ENCODE peak calls at places on chromosomes 11 and 22, in nine cellular contexts. One of them, this sample, is unnamed.

GRCh38 chr22:37283393-37283937 is 1.2 kb downstream of the CYTH4 start:
- DNase-seq in HCT116: no peak
- DNase-seq in A549: no peak
- DNase-seq in CD8-positive, alpha-beta memory T cell: peak; percentile 66
- DNase-seq in mucosa of descending colon: peak; percentile 51
- DNase-seq in ovary: no peak
- DNase-seq in breast epithelium: no peak
- DNase-seq in upper lobe of right lung: no peak
- DNase-seq in uterus: no peak
- DNase-seq in this sample: peak; percentile 59

GRCh38 chr11:45661417-45662055 is 3.9 kb downstream of the CHST1 start:
- DNase-seq in HCT116: no peak
- DNase-seq in A549: no peak
- DNase-seq in CD8-positive, alpha-beta memory T cell: no peak
- DNase-seq in mucosa of descending colon: no peak
- DNase-seq in ovary: no peak
- DNase-seq in breast epithelium: no peak
- DNase-seq in upper lobe of right lung: no peak
- DNase-seq in uterus: no peak
- DNase-seq in this sample: no peak

GRCh38 chr11:31649129-31649528 is 139.6 kb downstream of the ELP4 start:
- DNase-seq in HCT116: no peak
- DNase-seq in A549: no peak
- DNase-seq in CD8-positive, alpha-beta memory T cell: no peak
- DNase-seq in mucosa of descending colon: no peak
- DNase-seq in ovary: no peak
- DNase-seq in breast epithelium: no peak
- DNase-seq in upper lobe of right lung: no peak
- DNase-seq in uterus: no peak
- DNase-seq in this sample: no peak

GRCh38 chr22:19037282-19038163 is 84.7 kb downstream of the DGCR2 start:
- DNase-seq in HCT116: no peak
- DNase-seq in A549: no peak
- DNase-seq in CD8-positive, alpha-beta memory T cell: no peak
- DNase-seq in mucosa of descending colon: no peak
- DNase-seq in ovary: no peak
- DNase-seq in breast epithelium: no peak
- DNase-seq in upper lobe of right lung: peak; percentile 61
- DNase-seq in uterus: no peak
- DNase-seq in this sample: no peak

GRCh38 chr11:119700030-119700429 is 29.0 kb downstream of the NECTIN1 start:
- DNase-seq in HCT116: no peak
- DNase-seq in A549: no peak
- DNase-seq in CD8-positive, alpha-beta memory T cell: no peak
- DNase-seq in mucosa of descending colon: peak; percentile 36
- DNase-seq in ovary: no peak
- DNase-seq in breast epithelium: no peak
- DNase-seq in upper lobe of right lung: no peak
- DNase-seq in uterus: no peak
- DNase-seq in this sample: no peak

GRCh38 chr22:37442537-37442936 is 15.3 kb upstream of the ELFN2 start:
- DNase-seq in HCT116: peak; percentile 67
- DNase-seq in A549: no peak
- DNase-seq in CD8-positive, alpha-beta memory T cell: no peak
- DNase-seq in mucosa of descending colon: no peak
- DNase-seq in ovary: no peak
- DNase-seq in breast epithelium: no peak
- DNase-seq in upper lobe of right lung: no peak
- DNase-seq in uterus: no peak
- DNase-seq in this sample: no peak

GRCh38 chr11:12826441-12826840 is 152.2 kb downstream of the TEAD1 start:
- DNase-seq in HCT116: no peak
- DNase-seq in A549: no peak
- DNase-seq in CD8-positive, alpha-beta memory T cell: no peak
- DNase-seq in mucosa of descending colon: no peak
- DNase-seq in ovary: no peak
- DNase-seq in breast epithelium: no peak
- DNase-seq in upper lobe of right lung: no peak
- DNase-seq in uterus: no peak
- DNase-seq in this sample: no peak

GRCh38 chr22:42471441-42471840 is 39.2 kb upstream of the NFAM1 start:
- DNase-seq in HCT116: no peak
- DNase-seq in A549: no peak
- DNase-seq in CD8-positive, alpha-beta memory T cell: no peak
- DNase-seq in mucosa of descending colon: no peak
- DNase-seq in ovary: no peak
- DNase-seq in breast epithelium: no peak
- DNase-seq in upper lobe of right lung: no peak
- DNase-seq in uterus: no peak
- DNase-seq in this sample: no peak

GRCh38 chr11:12187399-12187798 is 77.0 kb downstream of the MICAL2 start:
- DNase-seq in HCT116: no peak
- DNase-seq in A549: no peak
- DNase-seq in CD8-positive, alpha-beta memory T cell: no peak
- DNase-seq in mucosa of descending colon: no peak
- DNase-seq in ovary: no peak
- DNase-seq in breast epithelium: no peak
- DNase-seq in upper lobe of right lung: no peak
- DNase-seq in uterus: no peak
- DNase-seq in this sample: no peak

GRCh38 chr11:86873573-86874083 is 73.3 kb downstream of the PRSS23 start:
- DNase-seq in HCT116: no peak
- DNase-seq in A549: no peak
- DNase-seq in CD8-positive, alpha-beta memory T cell: no peak
- DNase-seq in mucosa of descending colon: no peak
- DNase-seq in ovary: no peak
- DNase-seq in breast epithelium: no peak
- DNase-seq in upper lobe of right lung: no peak
- DNase-seq in uterus: no peak
- DNase-seq in this sample: no peak

GRCh38 chr11:2589538-2589934 is 110.3 kb downstream of the KCNQ1OT1 start:
- DNase-seq in HCT116: no peak
- DNase-seq in A549: no peak
- DNase-seq in CD8-positive, alpha-beta memory T cell: no peak
- DNase-seq in mucosa of descending colon: no peak
- DNase-seq in ovary: no peak
- DNase-seq in breast epithelium: peak; percentile 12
- DNase-seq in upper lobe of right lung: peak; percentile 45
- DNase-seq in uterus: no peak
- DNase-seq in this sample: no peak

GRCh38 chr11:5689551-5689983 is at the start of gene TRIM22:
- DNase-seq in HCT116: no peak
- DNase-seq in A549: no peak
- DNase-seq in CD8-positive, alpha-beta memory T cell: peak; percentile 27
- DNase-seq in mucosa of descending colon: peak; percentile 58
- DNase-seq in ovary: peak; percentile 44
- DNase-seq in breast epithelium: peak; percentile 51
- DNase-seq in upper lobe of right lung: peak; percentile 69
- DNase-seq in uterus: peak; percentile 37
- DNase-seq in this sample: no peak

GRCh38 chr11:128481135-128481534 is 106.2 kb downstream of the ETS1 start:
- DNase-seq in HCT116: no peak
- DNase-seq in A549: no peak
- DNase-seq in CD8-positive, alpha-beta memory T cell: no peak
- DNase-seq in mucosa of descending colon: no peak
- DNase-seq in ovary: no peak
- DNase-seq in breast epithelium: no peak
- DNase-seq in upper lobe of right lung: no peak
- DNase-seq in uterus: no peak
- DNase-seq in this sample: no peak

DNA sequence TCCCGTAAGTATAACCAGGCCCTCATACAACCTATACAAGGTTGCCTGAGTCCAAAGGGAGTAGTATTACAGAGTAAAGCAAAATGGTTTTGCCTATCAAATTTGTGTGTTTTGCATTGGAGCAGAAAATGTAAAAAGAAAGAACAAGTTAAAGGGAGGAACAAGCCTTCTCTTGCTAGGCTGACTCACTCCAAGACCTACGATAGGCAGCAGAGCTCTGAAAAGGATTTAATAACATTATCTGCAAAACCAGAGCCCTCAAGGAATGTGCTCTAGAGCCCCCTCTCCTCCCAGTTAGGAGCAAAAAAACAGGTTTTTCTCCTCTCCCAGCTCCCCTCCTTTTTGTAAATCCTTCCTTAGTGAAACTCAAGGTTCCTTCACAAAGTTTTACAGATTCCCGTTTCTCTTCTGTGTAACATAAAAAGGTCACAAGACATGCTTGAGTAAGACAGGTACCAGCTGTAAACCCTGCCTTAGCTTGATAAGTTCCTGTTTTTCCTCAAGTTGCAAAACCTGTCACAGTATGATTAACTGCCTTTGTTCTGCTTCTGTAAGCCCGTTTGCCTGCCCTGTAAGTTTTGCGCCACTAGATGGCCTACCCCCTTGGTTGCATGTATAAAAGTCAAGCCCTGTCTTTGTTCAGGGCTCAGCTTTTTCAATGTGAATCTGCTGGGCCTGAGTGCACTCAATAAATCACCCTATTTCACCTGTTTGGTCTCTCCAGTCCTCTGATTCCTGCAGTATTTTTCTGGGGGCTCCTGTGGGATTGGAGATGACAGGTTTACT is 498.2 kb downstream of the KCNA4 start:
- DNase-seq in HCT116: no peak
- DNase-seq in A549: no peak
- DNase-seq in CD8-positive, alpha-beta memory T cell: no peak
- DNase-seq in mucosa of descending colon: no peak
- DNase-seq in ovary: no peak
- DNase-seq in breast epithelium: no peak
- DNase-seq in upper lobe of right lung: no peak
- DNase-seq in uterus: no peak
- DNase-seq in this sample: no peak
- H3K9me3 ChIP-seq in HCT116: no peaks in the 10 kb centered on the region
- H3K9me3 ChIP-seq in A549: peaks cover 3% of the 10 kb centered on the region
- H3K9me3 ChIP-seq in CD8-positive, alpha-beta memory T cell: peaks cover 3% of the 10 kb centered on the region
- H3K9me3 ChIP-seq in mucosa of descending colon: peaks cover 53% of the 10 kb centered on the region
- H3K9me3 ChIP-seq in ovary: no peaks in the 10 kb centered on the region
- H3K9me3 ChIP-seq in breast epithelium: peaks cover 11% of the 10 kb centered on the region
- H3K9me3 ChIP-seq in upper lobe of right lung: no peaks in the 10 kb centered on the region
- H3K9me3 ChIP-seq in uterus: no peaks in the 10 kb centered on the region
- H3K9me3 ChIP-seq in this sample: no peaks in the 10 kb centered on the region

DNA sequence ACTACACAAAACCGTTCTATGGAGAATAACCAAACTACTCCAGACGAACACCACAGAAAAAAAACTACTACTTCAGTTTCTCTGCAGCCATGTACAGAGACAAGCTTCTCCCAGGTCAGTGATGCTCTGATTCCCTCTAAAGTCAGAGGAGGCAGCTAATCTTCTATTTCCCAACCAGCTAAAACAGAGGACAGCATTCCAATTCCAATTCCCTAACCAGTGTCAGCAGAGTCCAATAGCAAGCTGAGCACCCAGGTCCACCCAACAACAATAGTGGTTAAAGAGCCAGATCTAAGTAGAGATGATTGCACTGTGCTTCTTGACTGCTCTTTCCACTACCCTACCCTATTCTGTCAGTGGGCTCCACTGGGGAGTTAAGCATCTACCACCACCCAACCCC is 6.7 kb downstream of the XKR3 start:
- DNase-seq in HCT116: no peak
- DNase-seq in A549: no peak
- DNase-seq in CD8-positive, alpha-beta memory T cell: no peak
- DNase-seq in mucosa of descending colon: no peak
- DNase-seq in ovary: no peak
- DNase-seq in breast epithelium: no peak
- DNase-seq in upper lobe of right lung: no peak
- DNase-seq in uterus: no peak
- DNase-seq in this sample: no peak
- H3K9me3 ChIP-seq in HCT116: peaks cover 6% of the 10 kb centered on the region
- H3K9me3 ChIP-seq in A549: no peaks in the 10 kb centered on the region
- H3K9me3 ChIP-seq in CD8-positive, alpha-beta memory T cell: no peaks in the 10 kb centered on the region
- H3K9me3 ChIP-seq in mucosa of descending colon: peaks cover 50% of the 10 kb centered on the region
- H3K9me3 ChIP-seq in ovary: no peaks in the 10 kb centered on the region
- H3K9me3 ChIP-seq in breast epithelium: no peaks in the 10 kb centered on the region
- H3K9me3 ChIP-seq in upper lobe of right lung: peaks cover 5% of the 10 kb centered on the region
- H3K9me3 ChIP-seq in uterus: no peaks in the 10 kb centered on the region
- H3K9me3 ChIP-seq in this sample: no peaks in the 10 kb centered on the region

GRCh38 chr11:114623720-114624119 is 28.1 kb upstream of the NXPE4 start:
- DNase-seq in HCT116: no peak
- DNase-seq in A549: no peak
- DNase-seq in CD8-positive, alpha-beta memory T cell: no peak
- DNase-seq in mucosa of descending colon: no peak
- DNase-seq in ovary: no peak
- DNase-seq in breast epithelium: no peak
- DNase-seq in upper lobe of right lung: no peak
- DNase-seq in uterus: no peak
- DNase-seq in this sample: no peak

GRCh38 chr11:114624455-114625207 is 29.0 kb upstream of the NXPE4 start:
- DNase-seq in HCT116: no peak
- DNase-seq in A549: no peak
- DNase-seq in CD8-positive, alpha-beta memory T cell: no peak
- DNase-seq in mucosa of descending colon: no peak
- DNase-seq in ovary: no peak
- DNase-seq in breast epithelium: no peak
- DNase-seq in upper lobe of right lung: no peak
- DNase-seq in uterus: no peak
- DNase-seq in this sample: no peak

GRCh38 chr11:114621072-114621471 is 25.5 kb upstream of the NXPE4 start:
- DNase-seq in HCT116: no peak
- DNase-seq in A549: no peak
- DNase-seq in CD8-positive, alpha-beta memory T cell: no peak
- DNase-seq in mucosa of descending colon: no peak
- DNase-seq in ovary: no peak
- DNase-seq in breast epithelium: no peak
- DNase-seq in upper lobe of right lung: no peak
- DNase-seq in uterus: no peak
- DNase-seq in this sample: no peak

GRCh38 chr11:114622858-114623257 is 27.3 kb upstream of the NXPE4 start:
- DNase-seq in HCT116: no peak
- DNase-seq in A549: no peak
- DNase-seq in CD8-positive, alpha-beta memory T cell: no peak
- DNase-seq in mucosa of descending colon: no peak
- DNase-seq in ovary: no peak
- DNase-seq in breast epithelium: no peak
- DNase-seq in upper lobe of right lung: no peak
- DNase-seq in uterus: no peak
- DNase-seq in this sample: no peak

GRCh38 chr11:114621950-114622809 is 26.6 kb upstream of the NXPE4 start:
- DNase-seq in HCT116: no peak
- DNase-seq in A549: no peak
- DNase-seq in CD8-positive, alpha-beta memory T cell: no peak
- DNase-seq in mucosa of descending colon: no peak
- DNase-seq in ovary: no peak
- DNase-seq in breast epithelium: no peak
- DNase-seq in upper lobe of right lung: no peak
- DNase-seq in uterus: no peak
- DNase-seq in this sample: no peak
- H3K9me3 ChIP-seq in HCT116: peaks cover 8% of the 10 kb centered on the region
- H3K9me3 ChIP-seq in A549: no peaks in the 10 kb centered on the region
- H3K9me3 ChIP-seq in CD8-positive, alpha-beta memory T cell: no peaks in the 10 kb centered on the region
- H3K9me3 ChIP-seq in mucosa of descending colon: peaks cover 24% of the 10 kb centered on the region
- H3K9me3 ChIP-seq in ovary: peaks cover 3% of the 10 kb centered on the region
- H3K9me3 ChIP-seq in breast epithelium: no peaks in the 10 kb centered on the region
- H3K9me3 ChIP-seq in upper lobe of right lung: no peaks in the 10 kb centered on the region
- H3K9me3 ChIP-seq in uterus: no peaks in the 10 kb centered on the region
- H3K9me3 ChIP-seq in this sample: peaks cover 4% of the 10 kb centered on the region

DNA sequence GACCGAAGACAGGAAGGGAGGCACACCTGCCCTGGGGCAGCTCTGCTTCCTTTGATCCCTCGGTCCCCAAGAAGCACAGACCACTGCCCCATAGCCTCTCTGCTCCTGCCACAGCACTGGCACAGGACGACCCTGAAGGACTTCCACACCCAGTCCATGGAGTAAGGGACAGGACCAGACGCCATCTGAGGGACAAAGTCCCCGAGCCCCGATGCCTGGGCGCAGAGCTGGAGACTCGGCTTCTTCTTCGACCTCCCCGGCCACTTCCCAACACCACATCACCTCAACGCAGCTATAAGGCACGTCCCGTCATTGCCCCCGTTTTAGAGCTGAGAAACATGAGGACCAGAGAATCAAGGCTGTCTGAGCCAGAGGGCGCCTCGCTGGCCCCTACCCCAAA is 310.5 kb downstream of the BRD1 start:
- DNase-seq in HCT116: no peak
- DNase-seq in A549: no peak
- DNase-seq in CD8-positive, alpha-beta memory T cell: no peak
- DNase-seq in mucosa of descending colon: no peak
- DNase-seq in ovary: no peak
- DNase-seq in breast epithelium: no peak
- DNase-seq in upper lobe of right lung: no peak
- DNase-seq in uterus: no peak
- DNase-seq in this sample: no peak
- H3K9me3 ChIP-seq in HCT116: no peaks in the 10 kb centered on the region
- H3K9me3 ChIP-seq in A549: no peaks in the 10 kb centered on the region
- H3K9me3 ChIP-seq in CD8-positive, alpha-beta memory T cell: no peaks in the 10 kb centered on the region
- H3K9me3 ChIP-seq in mucosa of descending colon: no peaks in the 10 kb centered on the region
- H3K9me3 ChIP-seq in ovary: peaks cover 4% of the 10 kb centered on the region
- H3K9me3 ChIP-seq in breast epithelium: no peaks in the 10 kb centered on the region
- H3K9me3 ChIP-seq in upper lobe of right lung: no peaks in the 10 kb centered on the region
- H3K9me3 ChIP-seq in uterus: no peaks in the 10 kb centered on the region
- H3K9me3 ChIP-seq in this sample: no peaks in the 10 kb centered on the region

This sample was measured in T-helper 17 cell.